ENCODE peak calls at places on chromosomes 12 and 14, in six cellular contexts. U is H7; K is activated CD8-positive, alpha-beta memory T cell treated with anti-CD3 and anti-CD28 coated beads, Interleukin-2, amount 50 U/mL, for 4 hours; D is stimulated activated CD8-positive, alpha-beta memory T cell treated with anti-CD3 and anti-CD28 coated beads, Interleukin-4, amount 100 ng/mL, for 24 hours; M is kidney tubule cell; L is GM03348. S is an unnamed sample.

GRCh38 chr12:46459111-46459510 is 86.5 kb upstream of the SLC38A2 start:
- DNase-seq in U (no peak), K (no peak), D (peak), M (no peak), L (peak), S (no peak)

GRCh38 chr12:128570191-128571065 is 253.3 kb downstream of the SLC15A4 start:
- DNase-seq in U (no peak), K (no peak), D (no peak), M (no peak), L (no peak), S (no peak)

GRCh38 chr12:118188690-118189371 is 52.9 kb downstream of the PEBP1 start:
- DNase-seq in U (no peak), K (no peak), D (no peak), M (peak), L (peak), S (no peak)

GRCh38 chr12:126171936-126172559 is 1106.8 kb downstream of the AACS start:
- DNase-seq in U (no peak), K (no peak), D (no peak), M (no peak), L (no peak), S (no peak)

GRCh38 chr12:108755481-108755880 is 24.2 kb upstream of the CORO1C start:
- DNase-seq in U (no peak), K (no peak), D (no peak), M (no peak), L (no peak), S (no peak)

GRCh38 chr14:61409782-61410181 is 88.4 kb downstream of the PRKCH start:
- DNase-seq in U (no peak), K (no peak), D (no peak), M (no peak), L (no peak), S (no peak)

GRCh38 chr14:37864861-37865718 is 269.7 kb downstream of the TTC6 start:
- DNase-seq in U (no peak), K (no peak), D (no peak), M (no peak), L (peak), S (no peak)

GRCh38 chr14:99838555-99839193 is 45.5 kb downstream of the EML1 start:
- DNase-seq in U (no peak), K (no peak), D (no peak), M (peak), L (peak), S (no peak)

S was measured in activated naive CD8-positive, alpha-beta T cell treated with anti-CD3 and anti-CD28 coated beads, Interleukin-2, amount 10 ng/mL, durations not matched to agents 7 days and 5 days.